ENCODE peak calls at places on chromosomes 12 and 14, in eight cellular contexts. V, S, N, L, A, G, M and I are unnamed samples.

GRCh38 chr12:34595749-34596733 is 573.7 kb downstream of the ALG10 start:
- DNase-seq in A (no peak), N (no peak), G (no peak), V (no peak), L (no peak), M (no peak), S (no peak), I (no peak)

GRCh38 chr14:95953111-95953724 is 76.6 kb downstream of the TUNAR start:
- DNase-seq in V (no peak), G (no peak), N (no peak), M (no peak), A (no peak), L (peak; percentile 3), S (no peak), I (no peak)

GRCh38 chr12:52243774-52244614 is 11.0 kb downstream of the KRT7 start:
- DNase-seq in A (peak; percentile 89), N (no peak), S (peak; percentile 54), M (no peak), G (peak; percentile 54), L (peak; percentile 81), V (peak; percentile 85), I (peak; percentile 25)

GRCh38 chr12:51389302-51389999 is 1.8 kb downstream of the GALNT6 start:
- DNase-seq in M (no peak), L (no peak), G (peak; percentile 15), S (no peak), N (no peak), V (no peak), A (no peak), I (no peak)

GRCh38 chr12:39441963-39442894 is 691 bp downstream of the KIF21A start:
- DNase-seq in L (peak; percentile 70), S (peak; percentile 28), A (peak; percentile 37), N (peak; percentile 39), M (no peak), G (peak; percentile 67), V (no peak), I (peak; percentile 10)

GRCh38 chr12:47717443-47718193 is 7.7 kb downstream of the ENDOU start:
- DNase-seq in A (peak; percentile 87), L (peak; percentile 93), N (peak; percentile 83), G (peak; percentile 85), V (no peak), M (no peak), S (peak; percentile 55), I (peak; percentile 34)

GRCh38 chr14:74964787-74965769 is 9.7 kb upstream of the PGF start:
- DNase-seq in M (no peak), S (no peak), G (no peak), N (no peak), A (no peak), L (no peak), V (no peak), I (no peak)

GRCh38 chr12:97404549-97404948 is 58.1 kb upstream of the RMST start:
- DNase-seq in G (peak; percentile 14), L (peak; percentile 21), S (no peak), M (no peak), V (no peak), N (peak; percentile 72), A (no peak), I (no peak)

GRCh38 chr14:68757618-68758081 is 35.2 kb downstream of the ZFP36L1 start:
- DNase-seq in M (no peak), N (no peak), L (peak; percentile 96), S (no peak), A (peak; percentile 55), V (no peak), G (peak; percentile 35), I (no peak)

GRCh38 chr14:37453985-37454384 is 141.1 kb downstream of the FOXA1 start:
- DNase-seq in A (no peak), N (no peak), M (no peak), G (no peak), L (no peak), S (no peak), V (no peak), I (no peak)

GRCh38 chr14:85060116-85060515 is 469.8 kb upstream of the FLRT2 start:
- DNase-seq in L (no peak), M (no peak), S (no peak), A (no peak), N (no peak), G (no peak), V (no peak), I (no peak)